ENCODE peak calls at places on chromosomes 13 and 19, in four cellular contexts. One of them, this sample, is unnamed.

GRCh38 chr19:3670258-3670795 is 29.9 kb downstream of the PIP5K1C start:
- DNase-seq in kidney epithelial cell: peak
- DNase-seq in hippocampal formation: no peak
- DNase-seq in neuronal stem cell: no peak
- DNase-seq in this sample: peak

GRCh38 chr13:42272115-42272756 is at the start of gene AKAP11:
- DNase-seq in kidney epithelial cell: no peak
- DNase-seq in hippocampal formation: no peak
- DNase-seq in neuronal stem cell: no peak
- DNase-seq in this sample: peak

GRCh38 chr13:77919351-77920294 is 992 bp upstream of the EDNRB start:
- DNase-seq in hippocampal formation: no peak
- DNase-seq in neuronal stem cell: peak
- DNase-seq in kidney epithelial cell: no peak
- DNase-seq in this sample: peak

GRCh38 chr19:37306383-37306963 is 64.4 kb upstream of the ZNF527 start:
- DNase-seq in neuronal stem cell: no peak
- DNase-seq in kidney epithelial cell: no peak
- DNase-seq in hippocampal formation: no peak
- DNase-seq in this sample: no peak

GRCh38 chr19:7670790-7671189 is 1.9 kb downstream of the RETN start:
- DNase-seq in neuronal stem cell: no peak
- DNase-seq in hippocampal formation: no peak
- DNase-seq in kidney epithelial cell: no peak
- DNase-seq in this sample: no peak

GRCh38 chr19:52735734-52736133 is 890 bp upstream of the ZNF611 start:
- DNase-seq in neuronal stem cell: peak
- DNase-seq in hippocampal formation: no peak
- DNase-seq in kidney epithelial cell: no peak
- DNase-seq in this sample: peak

GRCh38 chr13:36131215-36131930 is at the start of gene DCLK1:
- DNase-seq in neuronal stem cell: peak
- DNase-seq in hippocampal formation: no peak
- DNase-seq in kidney epithelial cell: no peak
- DNase-seq in this sample: peak

GRCh38 chr13:30105381-30105780 is 202.0 kb downstream of the KATNAL1 start:
- DNase-seq in neuronal stem cell: no peak
- DNase-seq in kidney epithelial cell: no peak
- DNase-seq in hippocampal formation: no peak
- DNase-seq in this sample: no peak

GRCh38 chr19:5491565-5491964 is 36.3 kb downstream of the ZNRF4 start:
- DNase-seq in kidney epithelial cell: no peak
- DNase-seq in hippocampal formation: no peak
- DNase-seq in neuronal stem cell: no peak
- DNase-seq in this sample: no peak

GRCh38 chr13:40408602-40409001 is 257.8 kb downstream of the FOXO1 start:
- DNase-seq in hippocampal formation: no peak
- DNase-seq in neuronal stem cell: no peak
- DNase-seq in kidney epithelial cell: no peak
- DNase-seq in this sample: no peak

GRCh38 chr19:50723069-50723468 is at the start of gene CLEC11A:
- DNase-seq in neuronal stem cell: no peak
- DNase-seq in kidney epithelial cell: no peak
- DNase-seq in hippocampal formation: no peak
- DNase-seq in this sample: peak

GRCh38 chr19:1273263-1274041 is 1.9 kb upstream of the FAM174C start:
- DNase-seq in neuronal stem cell: no peak
- DNase-seq in kidney epithelial cell: no peak
- DNase-seq in hippocampal formation: no peak
- DNase-seq in this sample: no peak

GRCh38 chr19:45730389-45731288 is at the start of gene FBXO46:
- DNase-seq in kidney epithelial cell: peak
- DNase-seq in neuronal stem cell: peak
- DNase-seq in hippocampal formation: peak
- DNase-seq in this sample: peak

GRCh38 chr19:29596885-29597525 is 9.1 kb upstream of the POP4 start:
- DNase-seq in neuronal stem cell: peak
- DNase-seq in hippocampal formation: peak
- DNase-seq in kidney epithelial cell: no peak
- DNase-seq in this sample: no peak

GRCh38 chr19:58558623-58559274 is 338 bp upstream of the UBE2M start:
- DNase-seq in neuronal stem cell: peak
- DNase-seq in hippocampal formation: no peak
- DNase-seq in kidney epithelial cell: peak
- DNase-seq in this sample: peak